ENCODE peak calls at places on chromosomes 4 and X, in five cellular contexts. V is ACHN; N is activated naive CD4-positive, alpha-beta T cell; C is T1000; D is NCI-H510A. U is an unnamed sample.

GRCh38 chr4:37549003-37549402 is 137.2 kb downstream of the RELL1 start:
- DNase-seq in V (peak; percentile 94), N (no peak), C (peak; percentile 87), D (no peak), U (no peak)

GRCh38 chr4:35520059-35520458 is 724.3 kb downstream of the ARAP2 start:
- DNase-seq in V (no peak), N (no peak), C (no peak), D (peak; percentile 56), U (no peak)

GRCh38 chr4:101192244-101192643 is 155.1 kb downstream of the PPP3CA start:
- DNase-seq in V (no peak), N (no peak), C (no peak), D (no peak), U (no peak)

GRCh38 chrX:115560978-115561604 is at the start of gene PLS3:
- DNase-seq in V (peak; percentile 76), N (no peak), C (peak; percentile 28), D (peak; percentile 70), U (peak; percentile 33)

GRCh38 chr4:54423066-54423465 is 194.0 kb downstream of the PDGFRA start:
- DNase-seq in V (no peak), N (no peak), C (no peak), D (no peak), U (no peak)

GRCh38 chr4:184145596-184145995 is 72.1 kb downstream of the ENPP6 start:
- DNase-seq in V (no peak), N (no peak), C (no peak), D (no peak), U (no peak)

GRCh38 chrX:64975491-64975890 is 759 bp downstream of the ZC4H2 start:
- DNase-seq in V (peak; percentile 17), N (peak; percentile 16), C (no peak), D (peak; percentile 19), U (no peak)

GRCh38 chrX:119885554-119886428 is 9.9 kb upstream of the AKAP14 start:
- DNase-seq in V (peak; percentile 43), N (no peak), C (no peak), D (no peak), U (no peak)

GRCh38 chrX:48035891-48036290 is 29.1 kb downstream of the SPACA5 start:
- DNase-seq in V (no peak), N (no peak), C (no peak), D (no peak), U (no peak)

GRCh38 chr4:148116264-148116663 is 325.9 kb downstream of the NR3C2 start:
- DNase-seq in V (no peak), N (no peak), C (no peak), D (no peak), U (no peak)

U was measured in NCI-H2029.